ENCODE peak calls at places on chromosomes 11 and 22, in nine cellular contexts. F is left kidney; X is pulmonary artery endothelial cell; O is activated naive CD4-positive, alpha-beta T cell treated with anti-CD3 and anti-CD28 coated beads, Interleukin-2, amount 50 U/mL, for 16 hours; V is right lobe of liver; I is nephron progenitor cell; M is left ventricle myocardium inferior; E is left colon; A is NCI-H1092 treated with DMSO at 0.1 percent for 48 hours. P is an unnamed sample.

GRCh38 chr22:20015971-20016733 is 471 bp downstream of the ARVCF start:
- DNase-seq in F (peak), X (no peak), O (peak), V (peak), I (peak), M (no peak), E (peak), A (no peak), P (no peak)

GRCh38 chr11:35260342-35260985 is 121.5 kb downstream of the CD44 start:
- DNase-seq in F (no peak), X (no peak), O (no peak), V (no peak), I (no peak), M (no peak), E (no peak), A (no peak), P (no peak)

GRCh38 chr11:122733301-122733686 is 77.8 kb downstream of the UBASH3B start:
- DNase-seq in F (peak), X (peak), O (no peak), V (no peak), I (no peak), M (peak), E (peak), A (peak), P (no peak)

GRCh38 chr11:115222218-115222862 is 281.9 kb downstream of the CADM1 start:
- DNase-seq in F (no peak), X (peak), O (no peak), V (no peak), I (no peak), M (no peak), E (no peak), A (peak), P (no peak)

GRCh38 chr11:36376315-36376887 is 80.3 kb downstream of the PRR5L start:
- DNase-seq in F (peak), X (no peak), O (no peak), V (peak), I (peak), M (peak), E (peak), A (no peak), P (no peak)

GRCh38 chr11:94020777-94021615 is at the start of gene HEPHL1:
- DNase-seq in F (peak), X (no peak), O (no peak), V (no peak), I (no peak), M (no peak), E (no peak), A (no peak), P (no peak)

GRCh38 chr11:132202621-132203020 is 832.2 kb downstream of the NTM start:
- DNase-seq in F (no peak), X (no peak), O (no peak), V (no peak), I (no peak), M (no peak), E (no peak), A (no peak), P (no peak)

GRCh38 chr11:46537851-46538295 is 56.0 kb downstream of the AMBRA1 start:
- DNase-seq in F (peak), X (peak), O (peak), V (no peak), I (peak), M (peak), E (peak), A (peak), P (no peak)

GRCh38 chr11:33634291-33634834 is 66.3 kb downstream of the C11orf91 start:
- DNase-seq in F (no peak), X (no peak), O (no peak), V (no peak), I (no peak), M (no peak), E (no peak), A (no peak), P (no peak)

GRCh38 chr11:83221694-83222093 is 28.2 kb downstream of the ANKRD42 start:
- DNase-seq in F (no peak), X (no peak), O (no peak), V (no peak), I (no peak), M (no peak), E (no peak), A (no peak), P (no peak)

GRCh38 chr11:96228472-96228871 is 114.5 kb downstream of the MAML2 start:
- DNase-seq in F (no peak), X (peak), O (no peak), V (peak), I (no peak), M (peak), E (peak), A (no peak), P (peak)

GRCh38 chr11:118892515-118892914 is 8.8 kb downstream of the CXCR5 start:
- DNase-seq in F (no peak), X (no peak), O (no peak), V (no peak), I (no peak), M (no peak), E (peak), A (no peak), P (no peak)

GRCh38 chr11:47189100-47189834 is 3.0 kb upstream of the PACSIN3 start:
- DNase-seq in F (peak), X (no peak), O (no peak), V (peak), I (no peak), M (no peak), E (no peak), A (no peak), P (no peak)

GRCh38 chr22:44755000-44755399 is 2.6 kb downstream of the ARHGAP8 start:
- DNase-seq in F (peak), X (no peak), O (no peak), V (no peak), I (no peak), M (no peak), E (peak), A (no peak), P (no peak)

GRCh38 chr22:27768027-27768640 is 33.4 kb downstream of the MN1 start:
- DNase-seq in F (no peak), X (no peak), O (no peak), V (no peak), I (no peak), M (no peak), E (no peak), A (no peak), P (no peak)

GRCh38 chr11:69524991-69525411 is 43.5 kb downstream of the LINC01488 start:
- DNase-seq in F (no peak), X (no peak), O (no peak), V (peak), I (no peak), M (no peak), E (no peak), A (no peak), P (peak)

GRCh38 chr22:38953577-38954413 is 3.6 kb upstream of the APOBEC3A start:
- DNase-seq in F (no peak), X (no peak), O (peak), V (no peak), I (no peak), M (no peak), E (peak), A (no peak), P (no peak)

GRCh38 chr22:48949375-48950149 is 878.1 kb downstream of the BRD1 start:
- DNase-seq in F (no peak), X (no peak), O (no peak), V (no peak), I (no peak), M (no peak), E (no peak), A (no peak), P (peak)

GRCh38 chr11:116373545-116373944 is 399.2 kb downstream of the BUD13 start:
- DNase-seq in F (no peak), X (no peak), O (no peak), V (no peak), I (no peak), M (no peak), E (no peak), A (no peak), P (no peak)

GRCh38 chr22:46791201-46791731 is 28.8 kb downstream of the TBC1D22A start:
- DNase-seq in F (no peak), X (no peak), O (peak), V (no peak), I (no peak), M (no peak), E (peak), A (no peak), P (peak)

GRCh38 chr11:123364145-123364544 is 65.9 kb upstream of the GRAMD1B start:
- DNase-seq in F (peak), X (no peak), O (no peak), V (no peak), I (no peak), M (no peak), E (no peak), A (no peak), P (no peak)